ENCODE peak calls at places on chromosomes 7 and 10, in nine cellular contexts. H is stomach; U is transverse colon; C is H9; N is fibroblast of lung; X is psoas muscle; D is PC-3; V is CD8-positive, alpha-beta T cell; T is SK-N-SH. J is an unnamed sample. For H3K27me3, the result is how much of the 10 kb centered on the place peaks cover.

GRCh38 chr7:112449353-112449752 is 907 bp upstream of the IFRD1 start:
- DNase-seq in H (peak), U (peak), C (no peak), N (no peak), X (no peak), D (peak), V (peak), T (no peak), J (no peak)

GRCh38 chr10:28453926-28454325 is 79.0 kb upstream of the WAC start:
- DNase-seq in H (no peak), U (no peak), C (no peak), N (no peak), X (no peak), D (no peak), V (no peak), T (no peak), J (no peak)

GRCh38 chr10:11018426-11018818 is 750 bp downstream of the CELF2 start:
- DNase-seq in H (no peak), U (peak), C (peak), N (no peak), X (peak), D (no peak), V (no peak), T (no peak), J (no peak)

GRCh38 chr7:95628831-95629439 is 32.6 kb upstream of the PDK4 start:
- DNase-seq in H (no peak), U (no peak), C (no peak), N (peak), X (no peak), D (no peak), V (no peak), T (no peak), J (no peak)

GRCh38 chr7:134458341-134458805 is 527 bp downstream of the AKR1B1 start:
- DNase-seq in H (peak), U (peak), C (peak), N (peak), X (peak), D (no peak), V (peak), T (peak), J (no peak)

GRCh38 chr7:47411281-47411869 is 170.5 kb downstream of the TNS3 start:
- DNase-seq in H (no peak), U (no peak), C (no peak), N (no peak), X (no peak), D (no peak), V (no peak), T (no peak), J (no peak)

GRCh38 chr10:133089461-133089800 is 1.7 kb downstream of the ADGRA1 start:
- DNase-seq in H (no peak), U (no peak), C (no peak), N (no peak), X (no peak), D (no peak), V (no peak), T (no peak), J (peak)

GRCh38 chr10:120989279-120989678 is 138.1 kb downstream of the WDR11 start:
- DNase-seq in H (no peak), U (no peak), C (no peak), N (no peak), X (no peak), D (no peak), V (no peak), T (no peak), J (no peak)

GRCh38 chr7:77917500-77918262 is 119.1 kb downstream of the PHTF2 start:
- DNase-seq in H (no peak), U (no peak), C (no peak), N (no peak), X (no peak), D (peak), V (no peak), T (no peak), J (no peak)

GRCh38 chr7:44291066-44291732 is 34.2 kb downstream of the CAMK2B start:
- DNase-seq in H (peak), U (peak), C (no peak), N (peak), X (peak), D (peak), V (peak), T (peak), J (peak)

GRCh38 chr10:31770307-31770902 is 158.2 kb downstream of the ARHGAP12 start:
- DNase-seq in H (peak), U (peak), C (no peak), N (no peak), X (no peak), D (peak), V (peak), T (peak), J (no peak)

GRCh38 chr7:116198748-116199410 is 11.5 kb upstream of the TES start:
- DNase-seq in H (no peak), U (no peak), C (no peak), N (no peak), X (no peak), D (no peak), V (no peak), T (no peak), J (no peak)

GRCh38 chr10:63388421-63389031 is 77.3 kb downstream of the JMJD1C start:
- DNase-seq in H (no peak), U (no peak), C (no peak), N (no peak), X (no peak), D (peak), V (no peak), T (no peak), J (no peak)

GRCh38 chr7:31104361-31105255 is 52.5 kb downstream of the ADCYAP1R1 start:
- DNase-seq in H (peak), U (peak), C (peak), N (no peak), X (no peak), D (no peak), V (no peak), T (no peak), J (no peak)

GRCh38 chr10:116079355-116079754 is 193.7 kb downstream of the GFRA1 start:
- DNase-seq in H (no peak), U (no peak), C (no peak), N (no peak), X (no peak), D (no peak), V (no peak), T (no peak), J (no peak)

GRCh38 chr7:69439636-69440325 is 158.5 kb upstream of the AUTS2 start:
- DNase-seq in H (no peak), U (no peak), C (no peak), N (no peak), X (no peak), D (no peak), V (no peak), T (no peak), J (no peak)

GRCh38 chr7:148044173-148044572 is 546.4 kb upstream of the C7orf33 start:
- DNase-seq in H (no peak), U (no peak), C (no peak), N (no peak), X (no peak), D (no peak), V (no peak), T (no peak), J (no peak)

GRCh38 chr10:21194510-21194993 is 297.4 kb upstream of the NEBL start:
- DNase-seq in H (peak), U (peak), C (no peak), N (peak), X (no peak), D (peak), V (no peak), T (peak), J (no peak)

GRCh38 chr10:114732931-114733330 is 74.9 kb upstream of the ABLIM1 start:
- DNase-seq in H (no peak), U (no peak), C (no peak), N (no peak), X (no peak), D (no peak), V (no peak), T (no peak), J (no peak)

GRCh38 chr7:34939175-34939574 is 98.1 kb downstream of the DPY19L1 start:
- DNase-seq in H (no peak), U (no peak), C (no peak), N (peak), X (no peak), D (peak), V (no peak), T (no peak), J (no peak)

GRCh38 chr10:13272164-13272571 is 27.7 kb downstream of the PHYH start:
- DNase-seq in H (no peak), U (peak), C (peak), N (peak), X (peak), D (no peak), V (no peak), T (peak), J (peak)

GRCh38 chr7:47539398-47540052 is 42.4 kb downstream of the TNS3 start:
- DNase-seq in H (no peak), U (no peak), C (no peak), N (peak), X (no peak), D (no peak), V (no peak), T (no peak), J (no peak)

GRCh38 chr10:56551037-56551436 is 190.0 kb upstream of the ZWINT start:
- DNase-seq in H (no peak), U (no peak), C (no peak), N (no peak), X (no peak), D (no peak), V (no peak), T (no peak), J (no peak)

GRCh38 chr7:6392712-6393666 is 54.8 kb downstream of the DAGLB start:
- DNase-seq in H (peak), U (peak), C (no peak), N (peak), X (peak), D (peak), V (peak), T (no peak), J (no peak)

GRCh38 chr10:132808568-132809236 is 22.8 kb upstream of the NKX6-2 start:
- DNase-seq in H (no peak), U (no peak), C (no peak), N (no peak), X (peak), D (no peak), V (no peak), T (no peak), J (peak)

GRCh38 chr7:55548295-55548731 is 24.0 kb downstream of the VOPP1 start:
- DNase-seq in H (no peak), U (no peak), C (no peak), N (no peak), X (no peak), D (no peak), V (no peak), T (no peak), J (no peak)

GRCh38 chr7:55549457-55549856 is 22.8 kb downstream of the VOPP1 start:
- DNase-seq in H (no peak), U (peak), C (no peak), N (no peak), X (no peak), D (no peak), V (no peak), T (no peak), J (no peak)

GRCh38 chr7:55552320-55553086 is 19.8 kb downstream of the VOPP1 start:
- DNase-seq in H (peak), U (peak), C (no peak), N (peak), X (peak), D (peak), V (no peak), T (no peak), J (no peak)

GRCh38 chr7:55550838-55551537 is 21.3 kb downstream of the VOPP1 start:
- DNase-seq in H (no peak), U (no peak), C (no peak), N (no peak), X (no peak), D (no peak), V (no peak), T (no peak), J (no peak)

GRCh38 chr7:55550010-55550409 is 22.3 kb downstream of the VOPP1 start:
- DNase-seq in H (peak), U (peak), C (no peak), N (no peak), X (no peak), D (peak), V (no peak), T (no peak), J (no peak)
- H3K27ac ChIP-seq in H (peak), U (peak), C (no peak), N (no peak), X (peak), D (no peak), V (no peak), T (no peak), J (peak)

GRCh38 chr10:34960983-34961382 is 129.2 kb downstream of the CUL2 start:
- DNase-seq in H (no peak), U (no peak), C (no peak), N (peak), X (no peak), D (peak), V (no peak), T (peak), J (no peak)
- TF ChIP-seq CTCF in H (no peak), U (no peak), C (peak), N (peak), X (peak), D (peak), V (no peak), T (peak), J (no peak)

DNA sequence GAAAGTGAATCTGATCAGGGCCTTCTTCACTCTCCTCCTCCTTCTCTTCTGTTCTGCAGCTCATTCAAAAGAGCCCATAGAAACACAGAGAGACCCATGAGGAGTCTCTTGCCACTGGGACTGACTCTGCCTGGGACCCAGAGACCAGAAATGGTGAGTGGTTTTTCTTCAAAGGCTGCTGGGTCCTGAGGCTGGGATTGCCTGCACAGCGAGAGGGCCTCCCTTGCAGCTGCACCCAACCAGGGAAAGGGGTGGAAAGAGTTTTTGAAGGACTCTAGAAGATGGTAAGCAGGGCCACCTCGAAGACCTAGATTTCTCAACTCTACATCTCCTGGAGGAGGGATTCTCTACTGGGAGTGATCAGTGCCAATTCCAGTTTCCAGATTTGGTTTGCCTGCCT is 15.5 kb upstream of the HOXA13 start:
- DNase-seq in H (no peak), U (no peak), C (no peak), N (no peak), X (no peak), D (no peak), V (no peak), T (no peak), J (no peak)
- H3K27me3 ChIP-seq in H (half or more), U (half or more), C (half or more), N (half or more), X (half or more), D (under half), V (half or more), T (half or more), J (half or more)

DNA sequence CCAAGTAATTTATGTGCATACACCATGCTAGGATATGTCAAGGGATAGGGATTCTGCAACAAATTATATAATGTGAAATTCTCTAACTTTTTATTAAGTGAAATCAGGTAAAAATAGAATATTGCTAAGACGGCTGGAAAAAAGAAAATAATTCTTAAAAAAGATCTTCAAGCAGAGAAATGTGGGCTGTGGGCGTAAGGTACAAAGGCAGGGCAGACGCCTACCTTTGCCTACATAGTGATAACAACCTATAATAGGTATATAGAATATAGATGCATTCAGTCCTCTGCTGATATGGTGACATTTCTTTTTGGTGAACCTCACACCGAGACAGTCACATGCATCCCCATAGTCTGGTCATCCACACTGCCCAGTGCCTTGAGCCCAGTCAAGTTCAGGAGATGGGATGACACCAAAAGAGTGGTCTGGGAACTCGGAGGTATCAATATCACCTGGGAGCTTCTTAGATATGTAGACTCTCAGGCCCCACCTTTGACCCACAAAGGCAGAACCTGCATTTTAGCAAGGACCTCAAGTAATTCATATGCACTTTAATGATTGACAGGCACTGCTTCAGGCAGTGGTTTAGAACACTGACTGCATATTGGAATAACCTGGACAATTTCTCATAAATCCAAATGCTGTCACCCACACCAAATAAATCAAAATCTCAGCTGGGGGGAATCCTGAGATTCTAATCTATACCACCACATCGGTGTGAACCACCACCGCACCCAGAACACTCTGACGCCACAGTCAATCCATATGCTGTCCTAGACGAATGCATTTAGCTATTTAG is 57.4 kb upstream of the ARL4A start:
- DNase-seq in H (no peak), U (no peak), C (no peak), N (no peak), X (no peak), D (no peak), V (no peak), T (peak), J (no peak)
- H3K27ac ChIP-seq in H (no peak), U (no peak), C (no peak), N (no peak), X (no peak), D (no peak), V (no peak), T (no peak), J (no peak)

GRCh38 chr7:99385564-99385963 is 11.0 kb downstream of the ARPC1B start:
- DNase-seq in H (no peak), U (no peak), C (no peak), N (no peak), X (no peak), D (no peak), V (no peak), T (no peak), J (no peak)

GRCh38 chr7:99384523-99384922 is 10.0 kb downstream of the ARPC1B start:
- DNase-seq in H (no peak), U (no peak), C (no peak), N (no peak), X (no peak), D (no peak), V (no peak), T (no peak), J (no peak)

GRCh38 chr7:99387912-99388311 is 13.4 kb downstream of the ARPC1B start:
- DNase-seq in H (no peak), U (no peak), C (no peak), N (no peak), X (no peak), D (no peak), V (no peak), T (no peak), J (no peak)

GRCh38 chr7:99383791-99384370 is 9.4 kb downstream of the ARPC1B start:
- DNase-seq in H (no peak), U (no peak), C (no peak), N (no peak), X (no peak), D (no peak), V (no peak), T (no peak), J (no peak)

DNA sequence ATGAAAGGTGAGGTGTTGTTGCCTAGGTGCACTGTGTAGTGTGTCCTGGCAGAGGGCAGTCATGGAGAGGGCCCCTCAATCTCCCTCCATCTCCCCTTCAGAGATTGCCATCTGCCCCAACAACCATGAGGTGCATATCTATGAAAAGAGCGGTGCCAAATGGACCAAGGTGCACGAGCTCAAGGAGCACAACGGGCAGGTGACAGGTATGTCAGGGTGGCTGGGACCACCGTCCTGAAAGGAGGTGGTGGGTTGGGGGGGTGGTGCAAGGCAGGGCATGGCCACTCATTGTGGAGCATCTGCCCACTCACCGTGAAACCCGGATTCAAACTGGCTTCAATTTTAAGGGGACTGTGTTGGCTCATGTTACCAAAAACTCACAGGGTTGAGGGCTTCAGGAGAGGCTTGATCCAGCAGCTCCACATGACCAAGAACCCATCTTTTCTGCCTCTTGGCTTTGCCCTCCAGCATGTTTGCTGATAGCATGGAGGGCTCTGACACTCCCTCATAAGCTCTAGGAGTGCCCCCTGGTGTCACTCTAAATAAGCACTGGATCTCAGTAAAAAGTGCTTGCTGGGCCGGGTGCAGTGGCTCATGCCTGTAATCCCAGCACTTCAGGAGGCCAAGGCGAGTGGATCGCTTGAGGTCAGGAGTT is 12.2 kb downstream of the ARPC1B start:
- DNase-seq in H (no peak), U (no peak), C (no peak), N (peak), X (no peak), D (peak), V (peak), T (peak), J (no peak)
- TF ChIP-seq CTCF in H (no peak), U (no peak), C (peak), N (peak), X (no peak), D (peak), V (peak), T (peak), J (no peak)

GRCh38 chr10:70346155-70346554 is 36.3 kb downstream of the LRRC20 start:
- DNase-seq in H (no peak), U (no peak), C (no peak), N (no peak), X (no peak), D (no peak), V (no peak), T (no peak), J (no peak)
- H3K27me3 ChIP-seq in H (under half), U (under half), C (under half), N (under half), X (under half), D (under half), V (under half), T (under half), J (under half)

J was measured in dorsolateral prefrontal cortex.